ENCODE peak calls at places on chromosome 1, in eight cellular contexts. H is OCI-LY7, P is GM23338, C is HCT116, D is MM.1S, J is PC-3, W is neural progenitor cell, L is SK-N-SH. X is an unnamed sample.

GRCh38 chr1:66532798-66533783 is 862 bp upstream of the SGIP1 start:
- DNase-seq in H (no peak), P (peak; percentile 62), C (no peak), D (no peak), J (no peak), W (peak; percentile 58), L (peak; percentile 53), X (peak; percentile 43)

GRCh38 chr1:23825762-23826522 is 713 bp upstream of the HMGCL start:
- DNase-seq in H (no peak), P (no peak), C (no peak), D (peak; percentile 28), J (no peak), W (no peak), L (no peak), X (no peak)

GRCh38 chr1:236997882-236998281 is 6.4 kb downstream of the MT1HL1 start:
- DNase-seq in H (no peak), P (peak; percentile 23), C (no peak), D (no peak), J (no peak), W (no peak), L (no peak), X (no peak)

GRCh38 chr1:245173446-245174178 is 18.8 kb downstream of the KIF26B start:
- DNase-seq in H (no peak), P (no peak), C (no peak), D (no peak), J (peak; percentile 44), W (no peak), L (no peak), X (peak; percentile 28)

GRCh38 chr1:236338096-236338495 is 56.0 kb upstream of the EDARADD start:
- DNase-seq in H (no peak), P (no peak), C (no peak), D (no peak), J (peak; percentile 27), W (no peak), L (no peak), X (no peak)

GRCh38 chr1:231619257-231619634 is 7.3 kb upstream of the DISC1 start:
- DNase-seq in H (no peak), P (no peak), C (no peak), D (no peak), J (no peak), W (no peak), L (no peak), X (no peak)

GRCh38 chr1:230704830-230705229 is 9.1 kb downstream of the AGT start:
- DNase-seq in H (no peak), P (no peak), C (no peak), D (no peak), J (no peak), W (no peak), L (no peak), X (no peak)

GRCh38 chr1:160284220-160284781 is 632 bp downstream of the PEX19 start:
- DNase-seq in H (peak; percentile 41), P (peak; percentile 44), C (no peak), D (peak; percentile 51), J (peak; percentile 74), W (peak; percentile 52), L (no peak), X (peak; percentile 54)

GRCh38 chr1:58611986-58612385 is 34.9 kb upstream of the TACSTD2 start:
- DNase-seq in H (no peak), P (no peak), C (no peak), D (no peak), J (no peak), W (no peak), L (no peak), X (no peak)

GRCh38 chr1:49331066-49331852 is 554.6 kb upstream of the BEND5 start:
- DNase-seq in H (no peak), P (no peak), C (no peak), D (no peak), J (peak; percentile 48), W (no peak), L (no peak), X (no peak)

GRCh38 chr1:21024918-21025317 is 151.8 kb downstream of the EIF4G3 start:
- DNase-seq in H (no peak), P (no peak), C (no peak), D (no peak), J (no peak), W (no peak), L (peak; percentile 30), X (no peak)

GRCh38 chr1:67429528-67430357 is 459 bp downstream of the SERBP1 start:
- DNase-seq in H (peak; percentile 44), P (peak; percentile 29), C (no peak), D (peak; percentile 38), J (peak; percentile 27), W (peak; percentile 56), L (peak; percentile 38), X (peak; percentile 44)

GRCh38 chr1:63827411-63828321 is 53.8 kb downstream of the ROR1 start:
- DNase-seq in H (peak; percentile 36), P (no peak), C (no peak), D (no peak), J (no peak), W (no peak), L (no peak), X (no peak)

GRCh38 chr1:9382923-9383491 is 90.3 kb downstream of the SPSB1 start:
- DNase-seq in H (no peak), P (no peak), C (no peak), D (no peak), J (no peak), W (no peak), L (no peak), X (no peak)

GRCh38 chr1:12204140-12204539 is 25.7 kb upstream of the VPS13D start:
- DNase-seq in H (peak; percentile 35), P (no peak), C (no peak), D (no peak), J (no peak), W (no peak), L (no peak), X (no peak)

GRCh38 chr1:30688920-30689794 is 34.2 kb downstream of the MATN1 start:
- DNase-seq in H (no peak), P (no peak), C (no peak), D (no peak), J (no peak), W (peak; percentile 44), L (peak; percentile 69), X (no peak)
- TF ChIP-seq EZH2phosphoT487 in H (no peak), P (no peak), C (no peak), D (no peak), J (no peak), W (no peak), L (no peak), X (no peak)

GRCh38 chr1:156445789-156446263 is 54.7 kb downstream of the MEF2D start:
- DNase-seq in H (peak; percentile 74), P (peak; percentile 93), C (peak; percentile 81), D (peak; percentile 69), J (peak; percentile 96), W (peak; percentile 89), L (peak; percentile 87), X (peak; percentile 89)
- TF ChIP-seq EZH2phosphoT487 in H (no peak), P (no peak), C (no peak), D (no peak), J (no peak), W (no peak), L (no peak), X (no peak)

GRCh38 chr1:235067396-235068154 is 61.1 kb downstream of the TOMM20 start:
- DNase-seq in H (no peak), P (no peak), C (peak; percentile 94), D (no peak), J (peak; percentile 98), W (no peak), L (no peak), X (peak; percentile 90)
- TF ChIP-seq EZH2phosphoT487 in H (no peak), P (no peak), C (no peak), D (no peak), J (no peak), W (no peak), L (no peak), X (no peak)

GRCh38 chr1:219774386-219774785 is 154.0 kb downstream of the SLC30A10 start:
- DNase-seq in H (no peak), P (no peak), C (no peak), D (no peak), J (peak; percentile 38), W (no peak), L (no peak), X (no peak)
- TF ChIP-seq EZH2phosphoT487 in H (no peak), P (no peak), C (no peak), D (no peak), J (no peak), W (no peak), L (no peak), X (no peak)

DNA sequence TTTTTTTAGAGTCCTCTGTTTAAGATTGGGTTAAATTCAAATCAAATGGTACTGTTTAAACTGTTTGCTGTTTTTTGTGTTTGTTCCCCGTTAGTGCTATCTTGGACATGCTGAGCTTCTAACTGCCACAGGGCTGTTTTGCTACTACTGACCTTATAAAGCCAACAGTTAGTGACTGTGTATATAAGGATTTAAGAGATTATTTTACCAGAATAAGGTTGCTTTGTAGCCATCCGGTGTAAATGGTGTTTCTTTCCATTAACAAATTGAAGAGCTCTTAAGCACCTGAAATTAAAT is 37.0 kb downstream of the ZNF281 start:
- DNase-seq in H (no peak), P (no peak), C (no peak), D (no peak), J (no peak), W (no peak), L (no peak), X (no peak)
- TF ChIP-seq EZH2phosphoT487 in H (no peak), P (no peak), C (no peak), D (no peak), J (no peak), W (no peak), L (no peak), X (no peak)

GRCh38 chr1:17375651-17376050 is 3.7 kb downstream of the PADI6 start:
- DNase-seq in H (no peak), P (no peak), C (no peak), D (no peak), J (no peak), W (no peak), L (no peak), X (no peak)

GRCh38 chr1:17372955-17373354 is 959 bp downstream of the PADI6 start:
- DNase-seq in H (no peak), P (peak; percentile 43), C (no peak), D (no peak), J (no peak), W (peak; percentile 13), L (no peak), X (no peak)

GRCh38 chr1:17371896-17372295 is at the start of gene PADI6:
- DNase-seq in H (no peak), P (no peak), C (no peak), D (no peak), J (no peak), W (no peak), L (no peak), X (no peak)

GRCh38 chr1:17377325-17377953 is 5.4 kb downstream of the PADI6 start:
- DNase-seq in H (no peak), P (peak; percentile 78), C (no peak), D (no peak), J (peak; percentile 5), W (no peak), L (no peak), X (peak; percentile 35)
- TF ChIP-seq EZH2phosphoT487 in H (no peak), P (no peak), C (no peak), D (no peak), J (no peak), W (no peak), L (no peak), X (no peak)

GRCh38 chr1:212225416-212225815 is 59.8 kb upstream of the PPP2R5A start:
- DNase-seq in H (no peak), P (peak; percentile 30), C (no peak), D (no peak), J (no peak), W (no peak), L (no peak), X (no peak)
- TF ChIP-seq EZH2phosphoT487 in H (no peak), P (no peak), C (no peak), D (no peak), J (no peak), W (no peak), L (no peak), X (no peak)

X was measured in hepatocyte.